ENCODE peak calls at places on chromosomes 4 and X, in eight cellular contexts. A, W, X, H, P, O, J and E are unnamed samples.

GRCh38 chr4:53281438-53281837 is 84.4 kb downstream of the SCFD2 start:
- DNase-seq in P (no peak), A (no peak), H (no peak), W (no peak), O (no peak), X (no peak), J (no peak), E (no peak)

GRCh38 chrX:152635941-152636340 is 1.8 kb upstream of the GABRQ start:
- DNase-seq in H (no peak), J (peak), P (no peak), W (peak), A (no peak), O (no peak), X (peak), E (peak)

GRCh38 chr4:135227842-135228241 is 1026.3 kb upstream of the PABPC4L start:
- DNase-seq in A (no peak), J (no peak), H (no peak), X (no peak), O (no peak), W (no peak), P (no peak), E (no peak)

GRCh38 chr4:8311096-8312068 is 41.8 kb downstream of the HTRA3 start:
- DNase-seq in J (no peak), W (no peak), O (peak), P (no peak), A (peak), X (no peak), H (peak), E (no peak)

GRCh38 chr4:38411092-38411491 is 252.9 kb upstream of the KLF3 start:
- DNase-seq in A (peak), P (no peak), H (no peak), J (no peak), W (no peak), X (no peak), O (no peak), E (no peak)

GRCh38 chr4:153655928-153656327 is 28.2 kb upstream of the TLR2 start:
- DNase-seq in O (no peak), W (no peak), X (no peak), J (peak), P (peak), H (no peak), A (no peak), E (peak)

GRCh38 chr4:113248320-113248719 is 198.9 kb downstream of the ANK2 start:
- DNase-seq in W (peak), H (no peak), O (no peak), J (peak), X (no peak), A (no peak), P (no peak), E (no peak)

GRCh38 chr4:102693266-102693850 is 67.4 kb downstream of the MANBA start:
- DNase-seq in A (no peak), X (no peak), H (no peak), J (no peak), P (no peak), W (no peak), O (no peak), E (no peak)

GRCh38 chrX:42680651-42681050 is 97.3 kb downstream of the PPP1R2C start:
- DNase-seq in P (no peak), H (no peak), A (no peak), W (no peak), O (no peak), X (no peak), J (no peak), E (no peak)

GRCh38 chr4:89356086-89356485 is 48.5 kb upstream of the GPRIN3 start:
- DNase-seq in O (no peak), J (no peak), A (no peak), X (no peak), H (no peak), W (no peak), P (no peak), E (no peak)

GRCh38 chrX:54180403-54180802 is 2.7 kb downstream of the FAM120C start:
- DNase-seq in A (no peak), W (no peak), H (no peak), X (no peak), P (no peak), O (no peak), J (no peak), E (no peak)

GRCh38 chr4:184196730-184197355 is 20.8 kb downstream of the ENPP6 start:
- DNase-seq in P (no peak), H (no peak), O (no peak), J (no peak), A (no peak), X (no peak), W (no peak), E (no peak)

GRCh38 chr4:182808673-182809416 is 108.3 kb downstream of the DCTD start:
- DNase-seq in W (no peak), P (no peak), J (peak), O (no peak), A (no peak), X (no peak), H (no peak), E (no peak)
- H3K4me3 ChIP-seq in W (no peak), P (no peak), J (no peak), O (no peak), A (no peak), X (no peak), H (no peak), E (no peak)

GRCh38 chrX:1591863-1592127 is 391 bp downstream of the AKAP17A start:
- DNase-seq in O (no peak), A (no peak), J (no peak), W (no peak), X (no peak), P (no peak), H (no peak), E (no peak)

GRCh38 chrX:1592128-1592862 is 891 bp downstream of the AKAP17A start:
- DNase-seq in P (peak), W (no peak), J (peak), X (peak), H (peak), A (no peak), O (no peak), E (no peak)

GRCh38 chrX:1589356-1590130 is 1.9 kb upstream of the AKAP17A start:
- DNase-seq in W (no peak), A (no peak), P (no peak), H (no peak), J (peak), O (peak), X (no peak), E (no peak)

GRCh38 chrX:1592863-1593201 is 1.4 kb downstream of the AKAP17A start:
- DNase-seq in A (no peak), P (no peak), W (no peak), H (peak), X (no peak), O (no peak), J (no peak), E (no peak)

DNA sequence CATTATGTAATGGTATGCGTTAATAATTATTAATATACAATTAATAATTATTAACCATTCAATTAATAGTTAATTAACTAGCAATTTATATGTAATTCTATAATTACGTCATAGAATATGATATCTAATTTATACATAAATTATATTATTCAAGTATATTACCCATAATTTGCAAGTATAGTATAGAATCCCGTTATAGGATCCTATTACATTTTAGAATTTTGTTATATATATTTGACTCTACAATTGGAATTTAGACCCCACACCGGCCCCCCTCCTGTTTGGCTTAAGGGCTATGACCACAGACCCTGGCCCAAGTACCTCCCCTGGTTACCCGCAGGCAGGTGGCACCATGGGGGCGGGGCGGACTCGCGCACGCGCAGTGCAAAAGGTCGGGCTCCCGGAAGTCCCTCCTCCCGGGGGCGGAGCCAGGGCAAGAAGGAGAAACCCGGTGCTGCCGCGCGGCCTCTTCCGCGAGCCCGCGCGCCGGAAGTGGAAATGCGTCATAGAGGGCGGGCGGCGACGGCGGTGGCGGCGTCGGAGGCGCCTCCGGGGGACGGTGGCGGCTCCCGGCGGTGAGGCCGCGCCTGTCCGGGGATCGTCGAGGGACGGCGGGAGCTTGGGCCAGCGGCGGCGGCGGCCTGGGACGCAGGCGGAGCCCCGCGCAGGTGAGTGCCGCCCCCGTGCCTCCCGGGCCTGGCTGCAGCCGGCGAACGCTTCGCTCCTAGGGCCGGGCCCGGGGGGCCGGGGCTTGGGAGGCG is at the start of gene AKAP17A:
- DNase-seq in P (peak), O (peak), X (peak), W (peak), A (peak), H (peak), J (peak), E (peak)
- TF ChIP-seq CTCF in P (peak), O (no peak), X (no peak), W (no peak), A (no peak), H (peak), J (no peak), E (peak)

DNA sequence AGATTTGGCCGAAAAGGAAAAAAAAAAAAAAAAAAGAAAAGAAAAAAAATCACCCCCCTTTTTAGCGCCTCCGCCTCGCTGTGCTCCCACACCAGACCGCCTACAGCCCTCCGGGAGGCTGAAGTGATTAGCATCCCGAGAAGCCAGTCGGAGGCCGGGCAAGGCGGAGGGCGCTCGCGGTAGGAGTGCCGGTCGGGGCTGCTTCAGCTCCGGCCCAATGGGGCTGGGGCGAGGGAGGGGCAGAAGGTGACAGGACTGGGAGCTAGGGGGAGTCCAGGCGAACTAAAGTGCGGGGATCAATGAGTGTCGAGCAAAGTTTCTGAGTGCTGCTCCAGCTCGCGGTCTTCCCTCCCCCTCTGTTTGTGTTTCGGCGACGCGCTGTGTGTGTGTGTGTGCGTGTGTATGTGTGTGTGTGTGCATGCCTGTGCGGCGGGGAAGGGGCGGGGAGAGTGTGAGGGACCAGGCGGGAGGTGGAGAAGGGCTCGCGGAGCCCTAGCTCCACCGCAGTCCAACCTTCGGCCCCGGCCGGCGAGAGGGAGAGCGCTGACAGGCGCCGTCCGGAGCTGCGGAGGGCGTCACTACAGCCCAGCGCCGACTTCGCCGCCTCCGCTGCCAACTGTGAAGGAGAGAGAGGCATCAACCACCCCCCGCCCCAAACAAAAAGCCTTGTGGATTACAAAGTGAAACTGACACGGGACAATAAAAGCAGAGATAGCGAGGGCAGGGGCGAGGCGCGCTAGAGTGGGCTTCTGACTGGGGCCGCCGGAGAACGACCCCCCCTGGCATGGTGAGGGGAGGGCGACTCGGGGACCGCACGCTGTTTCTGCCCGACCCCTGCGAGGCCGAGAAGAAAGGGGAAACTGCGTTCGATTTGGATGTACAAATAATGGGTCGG is at the start of gene FAT4:
- DNase-seq in H (peak), P (peak), A (peak), O (peak), W (peak), J (peak), X (peak), E (peak)
- TF ChIP-seq POLR2A in H (peak), P (peak), A (no peak), O (peak), W (no peak), J (no peak), X (no peak), E (peak)

GRCh38 chrX:55206152-55206941 is 13.8 kb upstream of the PAGE5 start:
- DNase-seq in H (no peak), W (no peak), J (no peak), A (no peak), O (no peak), X (no peak), P (no peak), E (no peak)
- H3K4me3 ChIP-seq in H (no peak), W (no peak), J (no peak), A (no peak), O (no peak), X (no peak), P (no peak), E (no peak)

DNA sequence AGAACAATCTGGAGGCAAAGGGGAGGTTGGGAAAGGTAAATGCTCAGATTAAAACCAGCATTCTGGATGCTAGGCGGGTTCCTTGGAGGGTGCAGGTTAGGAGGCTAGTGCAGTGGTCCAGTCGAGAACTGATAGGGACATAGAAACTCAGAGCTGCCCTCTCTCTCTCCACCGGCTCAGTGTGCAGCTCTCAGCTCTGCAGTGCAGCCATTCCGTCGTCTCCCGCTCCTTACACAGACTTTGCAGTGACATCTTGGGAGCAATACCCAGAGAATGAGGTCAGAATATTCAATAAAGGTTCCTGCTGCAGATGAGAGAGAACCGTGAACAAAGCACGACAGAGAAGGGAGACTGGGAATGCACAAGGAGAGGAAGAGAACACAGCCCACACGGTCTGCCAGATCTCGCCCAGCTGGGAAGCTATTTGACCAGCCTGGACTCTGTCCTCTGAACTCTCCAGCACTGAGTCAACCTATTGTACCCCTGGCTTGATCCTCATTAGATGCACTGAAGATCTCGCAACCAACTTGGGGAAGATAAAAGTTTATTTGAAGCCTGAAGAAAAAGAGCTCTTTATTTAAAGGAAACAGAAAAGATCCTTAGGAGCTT is 118.0 kb upstream of the PPARGC1A start:
- DNase-seq in A (peak), X (no peak), H (no peak), J (no peak), O (no peak), W (no peak), P (peak), E (no peak)
- TF ChIP-seq CTCF in A (no peak), X (no peak), H (no peak), J (no peak), O (no peak), W (no peak), P (no peak), E (no peak)

GRCh38 chr4:185589067-185589844 is 53.9 kb upstream of the PDLIM3 start:
- DNase-seq in A (no peak), J (no peak), H (no peak), O (no peak), W (peak), X (no peak), P (no peak), E (no peak)
- TF ChIP-seq POLR2A in A (no peak), J (no peak), H (no peak), O (no peak), W (no peak), X (no peak), P (no peak), E (no peak)

GRCh38 chrX:108734426-108734825 is 1.9 kb downstream of the IRS4 start:
- DNase-seq in W (no peak), P (no peak), A (no peak), O (no peak), X (no peak), H (peak), J (no peak), E (no peak)
- H3K4me3 ChIP-seq in W (no peak), P (no peak), A (no peak), O (no peak), X (no peak), H (no peak), J (no peak), E (no peak)

DNA sequence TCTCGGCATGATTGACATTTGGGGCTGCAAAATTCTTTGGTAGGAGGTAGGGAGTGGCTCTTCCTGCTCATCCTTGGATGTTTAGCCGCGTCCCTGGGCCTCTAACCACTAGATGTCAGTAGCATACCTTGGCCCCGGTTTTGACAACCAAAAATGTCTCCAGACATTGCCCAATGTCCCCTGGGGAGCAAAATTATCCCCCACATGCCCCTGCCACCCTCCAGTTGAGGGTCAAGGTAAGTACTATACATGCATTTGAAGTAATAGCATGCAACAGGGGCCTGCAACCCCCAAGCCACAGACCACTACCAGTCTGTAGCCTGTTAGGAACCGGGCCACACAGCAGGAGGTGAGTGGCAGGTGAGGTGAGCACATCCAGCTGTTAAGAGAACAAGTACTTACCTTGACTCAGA is 17.6 kb upstream of the KIAA1210 start:
- DNase-seq in A (no peak), X (no peak), O (no peak), J (peak), H (no peak), W (peak), P (peak), E (peak)
- TF ChIP-seq CTCF in A (no peak), X (peak), O (peak), J (peak), H (no peak), W (peak), P (peak), E (no peak)

DNA sequence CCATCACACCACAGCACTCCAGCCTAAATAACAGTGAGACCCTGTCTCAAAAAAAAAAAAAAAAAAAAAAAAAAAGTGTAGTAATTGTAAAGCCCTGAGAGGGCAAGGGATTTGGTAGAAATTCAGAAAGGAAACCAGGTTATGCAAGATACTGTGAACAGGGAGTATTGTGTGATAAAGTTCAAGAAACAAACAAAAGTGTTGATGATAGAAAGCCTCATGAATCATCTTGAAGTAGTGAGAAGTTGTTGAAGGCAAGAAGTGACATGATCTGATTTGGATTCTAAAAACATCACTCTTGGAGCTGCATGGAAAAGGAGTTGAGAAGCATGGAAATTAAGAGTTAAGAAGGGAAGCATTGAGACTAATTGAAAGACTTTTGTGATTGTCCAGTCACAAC is 102.2 kb downstream of the RAP1GDS1 start:
- DNase-seq in W (no peak), O (no peak), J (no peak), H (no peak), A (no peak), P (no peak), X (no peak), E (no peak)
- TF ChIP-seq POLR2A in W (no peak), O (no peak), J (no peak), H (no peak), A (no peak), P (no peak), X (no peak), E (no peak)

GRCh38 chr4:39563448-39563847 is 36.2 kb upstream of the UGDH start:
- DNase-seq in P (no peak), O (no peak), X (no peak), J (no peak), H (no peak), W (no peak), A (no peak), E (no peak)

GRCh38 chr4:39571504-39571903 is 44.3 kb upstream of the UGDH start:
- DNase-seq in X (no peak), W (no peak), O (no peak), H (no peak), J (no peak), P (no peak), A (no peak), E (no peak)

GRCh38 chr4:39569209-39569608 is 42.0 kb upstream of the UGDH start:
- DNase-seq in J (no peak), P (no peak), A (no peak), O (no peak), W (no peak), H (no peak), X (no peak), E (no peak)

GRCh38 chr4:39565925-39566630 is 38.8 kb upstream of the UGDH start:
- DNase-seq in A (no peak), J (no peak), O (no peak), P (no peak), X (no peak), W (no peak), H (no peak), E (no peak)

GRCh38 chr4:39568805-39569204 is 41.6 kb upstream of the UGDH start:
- DNase-seq in X (no peak), J (peak), W (no peak), O (no peak), H (no peak), A (no peak), P (no peak), E (no peak)
- H3K4me3 ChIP-seq in X (no peak), J (no peak), W (no peak), O (no peak), H (no peak), A (peak), P (no peak), E (no peak)